ENCODE peak calls at places on chromosomes 3 and 15, in nine cellular contexts. One of them, this sample, is unnamed.

GRCh38 chr3:119856695-119857094 is 74.8 kb downstream of the NR1I2 start:
- DNase-seq in H1: no peak
- DNase-seq in Calu3: no peak
- DNase-seq in hepatocyte: no peak
- DNase-seq in left ventricle myocardium inferior: no peak
- DNase-seq in fibroblast of mammary gland: no peak
- DNase-seq in HFFc6: no peak
- DNase-seq in psoas muscle: no peak
- DNase-seq in DND-41: no peak
- DNase-seq in this sample: no peak

GRCh38 chr3:133620066-133620784 is 41.5 kb downstream of the TOPBP1 start:
- DNase-seq in H1: no peak
- DNase-seq in Calu3: no peak
- DNase-seq in hepatocyte: no peak
- DNase-seq in left ventricle myocardium inferior: no peak
- DNase-seq in fibroblast of mammary gland: no peak
- DNase-seq in HFFc6: no peak
- DNase-seq in psoas muscle: no peak
- DNase-seq in DND-41: no peak
- DNase-seq in this sample: peak; percentile 23

GRCh38 chr3:10164546-10165393 is at the start of gene IRAK2:
- DNase-seq in H1: no peak
- DNase-seq in Calu3: peak; percentile 78
- DNase-seq in hepatocyte: peak; percentile 89
- DNase-seq in left ventricle myocardium inferior: peak; percentile 79
- DNase-seq in fibroblast of mammary gland: peak; percentile 38
- DNase-seq in HFFc6: peak; percentile 62
- DNase-seq in psoas muscle: peak; percentile 89
- DNase-seq in DND-41: no peak
- DNase-seq in this sample: peak; percentile 68

GRCh38 chr3:139113766-139114165 is 69.1 kb upstream of the PRR23C start:
- DNase-seq in H1: no peak
- DNase-seq in Calu3: no peak
- DNase-seq in hepatocyte: no peak
- DNase-seq in left ventricle myocardium inferior: no peak
- DNase-seq in fibroblast of mammary gland: no peak
- DNase-seq in HFFc6: no peak
- DNase-seq in psoas muscle: no peak
- DNase-seq in DND-41: no peak
- DNase-seq in this sample: no peak

GRCh38 chr3:149000207-149000745 is 8.9 kb downstream of the GYG1 start:
- DNase-seq in H1: no peak
- DNase-seq in Calu3: no peak
- DNase-seq in hepatocyte: no peak
- DNase-seq in left ventricle myocardium inferior: no peak
- DNase-seq in fibroblast of mammary gland: no peak
- DNase-seq in HFFc6: no peak
- DNase-seq in psoas muscle: no peak
- DNase-seq in DND-41: no peak
- DNase-seq in this sample: no peak

GRCh38 chr15:45157974-45158373 is 28.2 kb downstream of the DUOX1 start:
- DNase-seq in H1: no peak
- DNase-seq in Calu3: no peak
- DNase-seq in hepatocyte: peak; percentile 57
- DNase-seq in left ventricle myocardium inferior: no peak
- DNase-seq in fibroblast of mammary gland: peak; percentile 85
- DNase-seq in HFFc6: peak; percentile 64
- DNase-seq in psoas muscle: no peak
- DNase-seq in DND-41: no peak
- DNase-seq in this sample: no peak

GRCh38 chr3:147616998-147617619 is 207.9 kb downstream of the ZIC1 start:
- DNase-seq in H1: no peak
- DNase-seq in Calu3: no peak
- DNase-seq in hepatocyte: peak; percentile 24
- DNase-seq in left ventricle myocardium inferior: no peak
- DNase-seq in fibroblast of mammary gland: peak; percentile 40
- DNase-seq in HFFc6: peak; percentile 21
- DNase-seq in psoas muscle: no peak
- DNase-seq in DND-41: no peak
- DNase-seq in this sample: peak; percentile 30

GRCh38 chr3:59267021-59267420 is 217.2 kb upstream of the CFAP20DC start:
- DNase-seq in H1: no peak
- DNase-seq in Calu3: no peak
- DNase-seq in hepatocyte: no peak
- DNase-seq in left ventricle myocardium inferior: no peak
- DNase-seq in fibroblast of mammary gland: no peak
- DNase-seq in HFFc6: no peak
- DNase-seq in psoas muscle: no peak
- DNase-seq in DND-41: no peak
- DNase-seq in this sample: no peak

GRCh38 chr3:15315003-15315402 is 17.4 kb downstream of the SH3BP5 start:
- DNase-seq in H1: no peak
- DNase-seq in Calu3: no peak
- DNase-seq in hepatocyte: no peak
- DNase-seq in left ventricle myocardium inferior: no peak
- DNase-seq in fibroblast of mammary gland: peak; percentile 53
- DNase-seq in HFFc6: peak; percentile 20
- DNase-seq in psoas muscle: no peak
- DNase-seq in DND-41: no peak
- DNase-seq in this sample: no peak

GRCh38 chr3:15319575-15319974 is 12.8 kb downstream of the SH3BP5 start:
- DNase-seq in H1: no peak
- DNase-seq in Calu3: no peak
- DNase-seq in hepatocyte: no peak
- DNase-seq in left ventricle myocardium inferior: peak; percentile 46
- DNase-seq in fibroblast of mammary gland: peak; percentile 95
- DNase-seq in HFFc6: peak; percentile 56
- DNase-seq in psoas muscle: peak; percentile 69
- DNase-seq in DND-41: no peak
- DNase-seq in this sample: no peak

GRCh38 chr3:15317164-15317477 is 15.3 kb downstream of the SH3BP5 start:
- DNase-seq in H1: no peak
- DNase-seq in Calu3: no peak
- DNase-seq in hepatocyte: no peak
- DNase-seq in left ventricle myocardium inferior: no peak
- DNase-seq in fibroblast of mammary gland: peak; percentile 50
- DNase-seq in HFFc6: peak; percentile 34
- DNase-seq in psoas muscle: peak; percentile 68
- DNase-seq in DND-41: no peak
- DNase-seq in this sample: no peak

GRCh38 chr3:15319127-15319526 is 13.3 kb downstream of the SH3BP5 start:
- DNase-seq in H1: no peak
- DNase-seq in Calu3: no peak
- DNase-seq in hepatocyte: no peak
- DNase-seq in left ventricle myocardium inferior: no peak
- DNase-seq in fibroblast of mammary gland: no peak
- DNase-seq in HFFc6: no peak
- DNase-seq in psoas muscle: no peak
- DNase-seq in DND-41: no peak
- DNase-seq in this sample: no peak

GRCh38 chr3:15318661-15319060 is 13.7 kb downstream of the SH3BP5 start:
- DNase-seq in H1: no peak
- DNase-seq in Calu3: no peak
- DNase-seq in hepatocyte: no peak
- DNase-seq in left ventricle myocardium inferior: no peak
- DNase-seq in fibroblast of mammary gland: no peak
- DNase-seq in HFFc6: no peak
- DNase-seq in psoas muscle: no peak
- DNase-seq in DND-41: no peak
- DNase-seq in this sample: no peak
- TF ChIP-seq CTCF in H1: no peak
- TF ChIP-seq CTCF in Calu3: no peak
- TF ChIP-seq CTCF in hepatocyte: no peak
- TF ChIP-seq CTCF in left ventricle myocardium inferior: no peak
- TF ChIP-seq CTCF in fibroblast of mammary gland: no peak
- TF ChIP-seq CTCF in HFFc6: no peak
- TF ChIP-seq CTCF in psoas muscle: no peak
- TF ChIP-seq CTCF in DND-41: no peak
- TF ChIP-seq CTCF in this sample: no peak

GRCh38 chr15:43218908-43219706 is 1.7 kb downstream of the EPB42 start:
- DNase-seq in H1: no peak
- DNase-seq in Calu3: no peak
- DNase-seq in hepatocyte: peak; percentile 47
- DNase-seq in left ventricle myocardium inferior: no peak
- DNase-seq in fibroblast of mammary gland: peak; percentile 19
- DNase-seq in HFFc6: peak; percentile 43
- DNase-seq in psoas muscle: no peak
- DNase-seq in DND-41: peak; percentile 24
- DNase-seq in this sample: peak; percentile 6
- TF ChIP-seq CTCF in H1: peak; percentile 80
- TF ChIP-seq CTCF in Calu3: no peak
- TF ChIP-seq CTCF in hepatocyte: peak; percentile 38
- TF ChIP-seq CTCF in left ventricle myocardium inferior: no peak
- TF ChIP-seq CTCF in fibroblast of mammary gland: peak; percentile 21
- TF ChIP-seq CTCF in HFFc6: peak; percentile 71
- TF ChIP-seq CTCF in psoas muscle: no peak
- TF ChIP-seq CTCF in DND-41: peak; percentile 39
- TF ChIP-seq CTCF in this sample: peak; percentile 38

GRCh38 chr15:55588070-55588817 is at the start of gene PYGO1:
- DNase-seq in H1: no peak
- DNase-seq in Calu3: peak; percentile 68
- DNase-seq in hepatocyte: peak; percentile 80
- DNase-seq in left ventricle myocardium inferior: peak; percentile 61
- DNase-seq in fibroblast of mammary gland: peak; percentile 49
- DNase-seq in HFFc6: peak; percentile 30
- DNase-seq in psoas muscle: peak; percentile 83
- DNase-seq in DND-41: peak; percentile 34
- DNase-seq in this sample: no peak
- TF ChIP-seq CTCF in H1: no peak
- TF ChIP-seq CTCF in Calu3: no peak
- TF ChIP-seq CTCF in hepatocyte: peak; percentile 11
- TF ChIP-seq CTCF in left ventricle myocardium inferior: no peak
- TF ChIP-seq CTCF in fibroblast of mammary gland: no peak
- TF ChIP-seq CTCF in HFFc6: no peak
- TF ChIP-seq CTCF in psoas muscle: no peak
- TF ChIP-seq CTCF in DND-41: no peak
- TF ChIP-seq CTCF in this sample: no peak

GRCh38 chr3:154970796-154971195 is 109.3 kb upstream of the MME start:
- DNase-seq in H1: no peak
- DNase-seq in Calu3: no peak
- DNase-seq in hepatocyte: peak; percentile 11
- DNase-seq in left ventricle myocardium inferior: no peak
- DNase-seq in fibroblast of mammary gland: peak; percentile 98
- DNase-seq in HFFc6: peak; percentile 81
- DNase-seq in psoas muscle: no peak
- DNase-seq in DND-41: no peak
- DNase-seq in this sample: no peak

GRCh38 chr3:154967090-154967489 is 113.0 kb upstream of the MME start:
- DNase-seq in H1: no peak
- DNase-seq in Calu3: no peak
- DNase-seq in hepatocyte: no peak
- DNase-seq in left ventricle myocardium inferior: no peak
- DNase-seq in fibroblast of mammary gland: no peak
- DNase-seq in HFFc6: peak; percentile 34
- DNase-seq in psoas muscle: no peak
- DNase-seq in DND-41: no peak
- DNase-seq in this sample: no peak

GRCh38 chr3:154971771-154972326 is 108.3 kb upstream of the MME start:
- DNase-seq in H1: no peak
- DNase-seq in Calu3: no peak
- DNase-seq in hepatocyte: no peak
- DNase-seq in left ventricle myocardium inferior: no peak
- DNase-seq in fibroblast of mammary gland: peak; percentile 82
- DNase-seq in HFFc6: peak; percentile 59
- DNase-seq in psoas muscle: no peak
- DNase-seq in DND-41: no peak
- DNase-seq in this sample: no peak

GRCh38 chr3:154971341-154971740 is 108.8 kb upstream of the MME start:
- DNase-seq in H1: no peak
- DNase-seq in Calu3: no peak
- DNase-seq in hepatocyte: no peak
- DNase-seq in left ventricle myocardium inferior: no peak
- DNase-seq in fibroblast of mammary gland: peak; percentile 62
- DNase-seq in HFFc6: no peak
- DNase-seq in psoas muscle: no peak
- DNase-seq in DND-41: no peak
- DNase-seq in this sample: no peak

DNA sequence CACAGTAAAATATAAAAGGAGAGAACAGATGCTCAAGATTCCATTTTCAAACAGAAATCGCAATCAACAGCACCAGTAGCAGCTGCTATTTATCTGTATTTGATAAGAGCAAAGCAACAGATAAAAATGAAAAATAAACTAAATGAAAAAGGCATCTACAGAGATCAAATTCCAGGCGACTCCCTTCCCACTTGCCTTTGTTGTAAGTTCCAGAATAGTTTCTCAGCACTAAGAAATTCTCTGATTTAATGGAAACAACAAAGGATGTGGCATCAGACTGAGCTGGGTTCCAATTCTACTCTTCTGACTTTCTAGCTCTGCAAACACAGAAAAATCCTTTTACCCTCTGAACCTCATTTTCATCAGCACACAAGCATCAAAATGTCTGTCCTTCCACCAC is 110.8 kb upstream of the MME start:
- DNase-seq in H1: no peak
- DNase-seq in Calu3: no peak
- DNase-seq in hepatocyte: no peak
- DNase-seq in left ventricle myocardium inferior: no peak
- DNase-seq in fibroblast of mammary gland: no peak
- DNase-seq in HFFc6: no peak
- DNase-seq in psoas muscle: no peak
- DNase-seq in DND-41: no peak
- DNase-seq in this sample: no peak
- TF ChIP-seq CTCF in H1: no peak
- TF ChIP-seq CTCF in Calu3: no peak
- TF ChIP-seq CTCF in hepatocyte: no peak
- TF ChIP-seq CTCF in left ventricle myocardium inferior: no peak
- TF ChIP-seq CTCF in fibroblast of mammary gland: no peak
- TF ChIP-seq CTCF in HFFc6: no peak
- TF ChIP-seq CTCF in psoas muscle: no peak
- TF ChIP-seq CTCF in DND-41: no peak
- TF ChIP-seq CTCF in this sample: no peak

GRCh38 chr15:92938387-92938786 is 38.3 kb downstream of the CHD2 start:
- DNase-seq in H1: no peak
- DNase-seq in Calu3: no peak
- DNase-seq in hepatocyte: no peak
- DNase-seq in left ventricle myocardium inferior: no peak
- DNase-seq in fibroblast of mammary gland: no peak
- DNase-seq in HFFc6: no peak
- DNase-seq in psoas muscle: no peak
- DNase-seq in DND-41: no peak
- DNase-seq in this sample: no peak
- TF ChIP-seq CTCF in H1: no peak
- TF ChIP-seq CTCF in Calu3: peak; percentile 50
- TF ChIP-seq CTCF in hepatocyte: no peak
- TF ChIP-seq CTCF in left ventricle myocardium inferior: peak; percentile 31
- TF ChIP-seq CTCF in fibroblast of mammary gland: peak; percentile 19
- TF ChIP-seq CTCF in HFFc6: peak; percentile 69
- TF ChIP-seq CTCF in psoas muscle: peak; percentile 21
- TF ChIP-seq CTCF in DND-41: peak; percentile 23
- TF ChIP-seq CTCF in this sample: peak; percentile 54

DNA sequence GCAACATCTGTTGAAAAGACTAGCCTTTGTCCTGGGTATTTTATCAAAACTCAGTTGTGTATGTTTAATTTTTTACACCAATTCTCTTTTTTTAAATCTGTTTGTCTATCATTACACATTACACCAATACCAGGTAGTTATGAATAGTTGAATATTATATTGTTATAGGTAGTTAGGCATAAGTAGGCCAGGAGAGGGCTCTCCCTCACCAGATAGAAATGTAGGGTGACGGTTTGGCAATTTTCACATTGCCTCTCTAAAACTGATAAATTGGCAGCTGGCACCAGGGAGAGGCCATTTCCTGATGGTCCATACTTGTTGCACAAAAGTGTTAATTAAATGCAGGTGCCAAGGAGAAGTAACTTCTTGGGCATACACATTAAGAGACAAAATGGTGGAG is 483.1 kb upstream of the EPHA6 start:
- DNase-seq in H1: no peak
- DNase-seq in Calu3: peak; percentile 15
- DNase-seq in hepatocyte: no peak
- DNase-seq in left ventricle myocardium inferior: no peak
- DNase-seq in fibroblast of mammary gland: no peak
- DNase-seq in HFFc6: no peak
- DNase-seq in psoas muscle: no peak
- DNase-seq in DND-41: no peak
- DNase-seq in this sample: no peak
- TF ChIP-seq CTCF in H1: peak; percentile 28
- TF ChIP-seq CTCF in Calu3: no peak
- TF ChIP-seq CTCF in hepatocyte: peak; percentile 23
- TF ChIP-seq CTCF in left ventricle myocardium inferior: no peak
- TF ChIP-seq CTCF in fibroblast of mammary gland: no peak
- TF ChIP-seq CTCF in HFFc6: no peak
- TF ChIP-seq CTCF in psoas muscle: no peak
- TF ChIP-seq CTCF in DND-41: no peak
- TF ChIP-seq CTCF in this sample: no peak

This sample was measured in OCI-LY7.